ENCODE peak calls at places on chromosomes 1 and 21, in five cellular contexts. V is hepatic stellate cell, F is Panc1, Z is foreskin keratinocyte, O is ELF-1. H is an unnamed sample.

GRCh38 chr1:244862354-244862698 is 2.0 kb downstream of the HNRNPU start:
- DNase-seq in V (no peak), F (no peak), Z (peak), O (no peak), H (no peak)

GRCh38 chr21:27704567-27705166 is 737.8 kb upstream of the ADAMTS5 start:
- DNase-seq in V (no peak), F (no peak), Z (no peak), O (no peak), H (no peak)

GRCh38 chr1:225514671-225515081 is 86.8 kb upstream of the LBR start:
- DNase-seq in V (no peak), F (no peak), Z (no peak), O (no peak), H (no peak)

GRCh38 chr1:114345930-114346479 is 165.0 kb downstream of the TRIM33 start:
- DNase-seq in V (no peak), F (no peak), Z (no peak), O (peak), H (peak)

GRCh38 chr1:78003882-78004718 is 639 bp upstream of the DNAJB4 start:
- DNase-seq in V (peak), F (peak), Z (peak), O (peak), H (peak)

GRCh38 chr21:26715878-26716506 is 129.2 kb downstream of the ADAMTS1 start:
- DNase-seq in V (peak), F (no peak), Z (peak), O (peak), H (peak)

GRCh38 chr1:179955318-179955638 is 668 bp downstream of the CEP350 start:
- DNase-seq in V (no peak), F (no peak), Z (peak), O (no peak), H (no peak)

GRCh38 chr1:14946011-14946359 is 207.6 kb upstream of the TMEM51 start:
- DNase-seq in V (no peak), F (no peak), Z (no peak), O (no peak), H (no peak)

GRCh38 chr1:221768444-221769066 is 26.7 kb upstream of the DUSP10 start:
- DNase-seq in V (no peak), F (no peak), Z (no peak), O (no peak), H (no peak)

GRCh38 chr1:84693774-84694173 is 3.5 kb upstream of the SSX2IP start:
- DNase-seq in V (no peak), F (no peak), Z (no peak), O (no peak), H (no peak)